ENCODE peak calls at places on chromosomes 3 and 15, in four cellular contexts. S, J, G and X are unnamed samples.

GRCh38 chr15:23482228-23482627 is 35.2 kb upstream of the GOLGA6L2 start:
- DNase-seq in G (no peak), J (no peak), S (no peak), X (no peak)

GRCh38 chr3:106092792-106093191 is 224.0 kb upstream of the CBLB start:
- DNase-seq in G (no peak), S (no peak), J (no peak), X (no peak)

GRCh38 chr3:8423307-8423706 is 78.3 kb upstream of the LMCD1 start:
- DNase-seq in S (no peak), J (no peak), G (no peak), X (no peak)

GRCh38 chr3:14884665-14885064 is 62.7 kb upstream of the NR2C2 start:
- DNase-seq in G (no peak), J (no peak), S (no peak), X (peak)

GRCh38 chr15:80153900-80154299 is 1.1 kb downstream of the FAH start:
- DNase-seq in S (no peak), J (no peak), G (no peak), X (no peak)

GRCh38 chr3:190566043-190566933 is 52.4 kb downstream of the IL1RAP start:
- DNase-seq in S (peak), J (peak), G (no peak), X (no peak)

GRCh38 chr3:18443670-18444596 is 18.8 kb upstream of the SATB1 start:
- DNase-seq in S (no peak), G (no peak), J (no peak), X (peak)

GRCh38 chr3:24929521-24929920 is 434.9 kb upstream of the THRB start:
- DNase-seq in S (no peak), G (no peak), J (no peak), X (no peak)

GRCh38 chr3:55000546-55000945 is 72.7 kb upstream of the LRTM1 start:
- DNase-seq in G (no peak), S (peak), J (peak), X (no peak)

GRCh38 chr3:195093731-195094130 is 177.2 kb downstream of the XXYLT1 start:
- DNase-seq in S (no peak), J (no peak), G (no peak), X (no peak)

GRCh38 chr3:145125307-145125706 is 1035.7 kb downstream of the PLOD2 start:
- DNase-seq in J (no peak), G (no peak), S (peak), X (no peak)

GRCh38 chr3:25572919-25573385 is 91.8 kb downstream of the TOP2B start:
- DNase-seq in G (no peak), S (no peak), J (peak), X (no peak)